ENCODE peak calls at places on chromosomes 4 and X, in five cellular contexts. C is H1, F is IMR-90, A is H9, Y is mesenchymal stem cell. E is an unnamed sample.

GRCh38 chr4:11596989-11597388 is 168.3 kb upstream of the HS3ST1 start:
- DNase-seq in A (no peak), C (no peak), Y (no peak), F (no peak), E (no peak)

GRCh38 chrX:70455366-70456202 is 10.9 kb downstream of the DLG3 start:
- DNase-seq in C (no peak), F (no peak), A (no peak), Y (peak), E (no peak)

GRCh38 chr4:148757171-148757570 is 315.0 kb upstream of the NR3C2 start:
- DNase-seq in F (peak), C (no peak), A (no peak), Y (no peak), E (no peak)

GRCh38 chr4:165905405-165906027 is 32.5 kb downstream of the TLL1 start:
- DNase-seq in F (no peak), C (no peak), Y (no peak), A (no peak), E (no peak)

GRCh38 chrX:66676990-66677389 is 38.1 kb upstream of the EDA2R start:
- DNase-seq in Y (peak), C (no peak), A (no peak), F (peak), E (no peak)

GRCh38 chr4:87060957-87061356 is 126.1 kb downstream of the AFF1 start:
- DNase-seq in C (no peak), Y (peak), F (peak), A (no peak), E (no peak)

GRCh38 chrX:17707731-17708130 is 29.6 kb upstream of the SCML1 start:
- DNase-seq in A (no peak), C (no peak), Y (no peak), F (no peak), E (no peak)

GRCh38 chrX:110944323-110944761 is 148.7 kb upstream of the CHRDL1 start:
- DNase-seq in Y (no peak), C (no peak), F (no peak), A (peak), E (peak)

GRCh38 chrX:97524997-97525396 is 641.3 kb downstream of the RPA4 start:
- DNase-seq in A (no peak), F (no peak), C (no peak), Y (peak), E (no peak)

GRCh38 chr4:123838426-123838825 is 441.8 kb downstream of the SPRY1 start:
- DNase-seq in A (no peak), F (no peak), Y (no peak), C (no peak), E (no peak)

GRCh38 chr4:157220026-157220881 is at the start of gene GRIA2:
- DNase-seq in Y (peak), C (no peak), A (peak), F (peak), E (peak)

GRCh38 chr4:6222761-6223292 is 22.5 kb upstream of the JAKMIP1 start:
- DNase-seq in F (no peak), C (no peak), Y (peak), A (peak), E (peak)

GRCh38 chr4:141473026-141473540 is 163.3 kb upstream of the IL15 start:
- DNase-seq in C (no peak), A (no peak), Y (no peak), F (no peak), E (no peak)

GRCh38 chr4:173924561-173924960 is 358.9 kb downstream of the FBXO8 start:
- DNase-seq in F (no peak), C (no peak), Y (peak), A (no peak), E (no peak)

GRCh38 chr4:42865572-42866189 is 26.8 kb upstream of the GRXCR1 start:
- DNase-seq in A (peak), Y (peak), C (peak), F (peak), E (peak)

GRCh38 chrX:84064164-84064563 is 123.8 kb downstream of the RPS6KA6 start:
- DNase-seq in A (no peak), C (no peak), Y (peak), F (peak), E (no peak)

GRCh38 chr4:83022724-83023427 is 12.1 kb upstream of the COPS4 start:
- DNase-seq in A (no peak), C (no peak), F (peak), Y (no peak), E (no peak)

GRCh38 chr4:174318829-174319764 is 35.4 kb downstream of the CEP44 start:
- DNase-seq in C (no peak), F (peak), Y (peak), A (no peak), E (peak)

GRCh38 chrX:47313056-47313455 is 57.3 kb upstream of the ZNF157 start:
- DNase-seq in C (no peak), F (no peak), A (no peak), Y (no peak), E (no peak)

GRCh38 chr4:152372444-152372843 is 163.4 kb downstream of the FBXW7 start:
- DNase-seq in A (no peak), F (no peak), Y (no peak), C (no peak), E (no peak)

GRCh38 chr4:141395246-141395830 is 174.6 kb downstream of the ZNF330 start:
- DNase-seq in Y (peak), A (no peak), F (peak), C (no peak), E (no peak)

GRCh38 chrX:49209434-49210251 is 9.7 kb upstream of the SYP start:
- DNase-seq in A (peak), C (no peak), F (no peak), Y (no peak), E (no peak)

GRCh38 chr4:34733185-34733916 is 1511.0 kb downstream of the ARAP2 start:
- DNase-seq in F (no peak), Y (no peak), C (no peak), A (no peak), E (no peak)

GRCh38 chrX:87664381-87664780 is 146.8 kb downstream of the KLHL4 start:
- DNase-seq in A (no peak), Y (peak), F (peak), C (no peak), E (peak)

GRCh38 chrX:51742586-51742985 is 656 bp upstream of the GSPT2 start:
- DNase-seq in Y (no peak), C (no peak), F (no peak), A (peak), E (no peak)

GRCh38 chrX:129718701-129719100 is 20.1 kb upstream of the XPNPEP2 start:
- DNase-seq in A (no peak), F (no peak), C (no peak), Y (no peak), E (no peak)

GRCh38 chr4:168690199-168690598 is 193.3 kb downstream of the PALLD start:
- DNase-seq in A (no peak), F (no peak), C (no peak), Y (no peak), E (no peak)

GRCh38 chr4:42560465-42560864 is 96.4 kb downstream of the ATP8A1 start:
- DNase-seq in F (no peak), A (no peak), C (no peak), Y (no peak), E (no peak)

GRCh38 chr4:73432169-73433000 is 3.6 kb upstream of the AFP start:
- DNase-seq in A (no peak), F (no peak), Y (no peak), C (no peak), E (no peak)

GRCh38 chrX:73683236-73683859 is 120.4 kb downstream of the CHIC1 start:
- DNase-seq in A (no peak), C (no peak), F (no peak), Y (no peak), E (no peak)

GRCh38 chr4:138311771-138312535 is 69.8 kb upstream of the SLC7A11 start:
- DNase-seq in C (no peak), F (peak), Y (no peak), A (no peak), E (no peak)

GRCh38 chr4:107890779-107891178 is 40.6 kb upstream of the CYP2U1 start:
- DNase-seq in Y (no peak), F (no peak), C (peak), A (no peak), E (no peak)

GRCh38 chr4:15168759-15169158 is 166.5 kb downstream of the CPEB2 start:
- DNase-seq in F (no peak), C (no peak), Y (no peak), A (no peak), E (no peak)
- H2BK15ac ChIP-seq in F (no peak), C (no peak), Y (no peak), A (no peak), E (no peak)

DNA sequence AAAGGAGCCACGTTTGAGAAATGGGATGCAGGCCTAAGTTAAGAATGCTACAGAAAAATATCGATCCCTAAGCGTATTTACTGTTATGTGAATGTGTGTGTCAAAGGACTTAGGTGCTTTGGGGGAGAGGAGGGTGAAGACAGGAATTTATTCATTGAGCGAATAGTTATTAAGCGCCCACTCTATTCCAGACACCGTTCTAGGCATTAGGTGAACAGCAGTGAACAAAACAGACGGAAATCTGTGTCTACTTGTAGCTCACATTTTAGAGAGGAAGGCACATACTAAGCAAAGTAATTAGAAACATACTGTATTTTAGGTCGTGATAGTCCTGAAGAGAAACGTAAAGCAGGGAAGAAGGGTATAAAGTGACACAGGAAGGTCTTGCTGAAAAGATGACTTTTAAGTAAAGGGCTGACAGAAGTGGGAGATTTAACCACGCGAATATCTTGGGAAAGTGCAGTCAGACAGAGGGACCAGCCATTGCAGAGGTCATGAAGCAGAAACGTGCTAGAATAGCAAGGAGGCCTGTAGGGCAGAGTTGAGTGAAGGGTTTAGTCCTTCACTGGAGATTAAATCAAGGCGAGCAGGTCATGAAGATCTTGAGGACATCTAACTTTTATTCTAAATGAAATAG is 541 bp downstream of the AIMP1 start:
- DNase-seq in A (no peak), F (no peak), C (no peak), Y (peak), E (no peak)
- H3K14ac ChIP-seq in A (peak), F (peak), C (no peak), Y (no peak), E (no peak)

GRCh38 chrX:133810925-133811324 is 174.5 kb downstream of the GPC3 start:
- DNase-seq in F (no peak), A (no peak), Y (no peak), C (no peak), E (no peak)

GRCh38 chrX:133813991-133814390 is 171.4 kb downstream of the GPC3 start:
- DNase-seq in C (no peak), Y (no peak), A (no peak), F (no peak), E (no peak)

GRCh38 chrX:133812382-133812781 is 173.0 kb downstream of the GPC3 start:
- DNase-seq in Y (no peak), A (no peak), F (no peak), C (no peak), E (no peak)
- H2BK15ac ChIP-seq in Y (no peak), A (no peak), F (no peak), C (no peak), E (no peak)

DNA sequence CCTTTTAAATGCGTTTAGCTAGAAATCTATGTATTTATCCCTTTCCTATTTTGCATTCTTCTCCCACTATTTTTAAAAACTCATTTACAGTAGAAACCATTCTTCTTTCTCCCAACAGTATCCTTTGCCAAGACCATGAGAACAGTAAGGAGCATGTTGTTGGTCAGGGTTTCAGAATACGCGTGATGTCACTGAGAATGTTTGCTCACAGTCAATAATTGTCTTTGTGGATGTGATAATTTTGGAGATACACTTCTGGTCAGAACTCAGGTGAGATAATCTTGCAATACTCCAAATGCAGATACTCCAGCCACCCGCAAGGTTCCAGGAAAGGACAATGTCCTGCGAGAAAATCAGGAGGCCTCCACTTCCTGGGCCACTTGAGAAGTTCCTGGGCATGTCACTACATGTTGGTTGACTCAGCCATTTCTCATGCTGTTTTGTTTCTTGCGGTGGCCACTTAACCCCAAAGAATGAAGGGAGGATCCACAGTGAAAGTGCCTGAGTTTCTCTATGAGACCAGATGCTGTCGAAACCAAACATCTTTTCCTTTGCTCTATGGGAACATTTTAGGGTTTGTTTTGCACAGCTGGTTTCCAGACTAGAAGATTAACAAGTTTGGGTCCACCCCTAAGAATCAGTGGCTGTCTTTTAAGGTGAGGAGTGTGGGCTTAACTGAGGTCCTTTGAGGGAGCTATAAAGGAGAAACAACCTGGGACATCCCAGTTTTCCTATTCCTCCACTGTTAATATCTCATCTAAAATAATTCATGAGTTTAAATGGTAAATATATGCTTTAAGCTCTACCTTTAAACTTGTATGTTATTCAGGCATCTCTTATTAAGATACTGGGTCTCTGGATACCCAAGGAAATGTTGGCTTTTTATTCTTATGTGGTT is 116.0 kb downstream of the SOWAHB start:
- DNase-seq in F (peak), Y (peak), A (peak), C (no peak), E (no peak)
- H3K14ac ChIP-seq in F (peak), Y (no peak), A (no peak), C (no peak), E (no peak)

GRCh38 chr4:151325320-151326246 is at the start of gene SH3D19:
- DNase-seq in C (no peak), Y (peak), A (peak), F (peak), E (peak)
- H2BK15ac ChIP-seq in C (no peak), Y (peak), A (no peak), F (peak), E (peak)

GRCh38 chr4:8549352-8549931 is 30.8 kb upstream of the GPR78 start:
- DNase-seq in C (no peak), F (no peak), A (no peak), Y (no peak), E (no peak)

GRCh38 chr4:8547912-8548730 is 32.1 kb upstream of the GPR78 start:
- DNase-seq in C (no peak), Y (no peak), A (no peak), F (no peak), E (no peak)

GRCh38 chr4:8547108-8547911 is 32.9 kb upstream of the GPR78 start:
- DNase-seq in C (peak), A (peak), Y (no peak), F (peak), E (peak)

GRCh38 chr4:8550691-8551090 is 29.5 kb upstream of the GPR78 start:
- DNase-seq in C (no peak), Y (no peak), A (no peak), F (no peak), E (no peak)

GRCh38 chr4:8548731-8549351 is 31.4 kb upstream of the GPR78 start:
- DNase-seq in C (no peak), F (no peak), A (no peak), Y (no peak), E (no peak)
- H3K14ac ChIP-seq in C (no peak), F (no peak), A (no peak), Y (no peak), E (no peak)

GRCh38 chr4:185204238-185204910 is 574 bp upstream of the CFAP97 start:
- DNase-seq in C (no peak), A (no peak), Y (no peak), F (peak), E (no peak)

GRCh38 chr4:185203380-185204237 is at the start of gene CFAP97:
- DNase-seq in A (peak), Y (peak), C (no peak), F (peak), E (peak)

GRCh38 chr4:185201983-185202962 is 1.5 kb downstream of the CFAP97 start:
- DNase-seq in A (peak), F (peak), Y (peak), C (no peak), E (no peak)

GRCh38 chr4:185205697-185206342 is 2.0 kb upstream of the CFAP97 start:
- DNase-seq in F (no peak), A (no peak), Y (no peak), C (no peak), E (no peak)

GRCh38 chr4:185202984-185203379 is 818 bp downstream of the CFAP97 start:
- DNase-seq in Y (no peak), A (no peak), C (no peak), F (no peak), E (no peak)
- H2BK15ac ChIP-seq in Y (no peak), A (no peak), C (no peak), F (no peak), E (no peak)

GRCh38 chr4:47914219-47914925 is at the start of gene NFXL1:
- DNase-seq in A (peak), C (peak), Y (peak), F (peak), E (peak)
- H3K14ac ChIP-seq in A (peak), C (no peak), Y (peak), F (peak), E (no peak)

E was measured in neuronal stem cell.